ENCODE peak calls at places on chromosomes 7 and 10, in nine cellular contexts. V is H4; K is effector memory CD8-positive, alpha-beta T cell; Z is Caki2; U is RWPE2; S is EL; Q is GM23248; O is activated T-helper 1 cell treated with anti-CD3 and anti-CD28 coated beads, Interleukin-2, amount 50 U/mL, for 16 hours; F is T-helper 2 cell treated with Interferon-gamma antibody and Interleukin-4, amounts not matched to agents 5 μg/mL and 100 μg/mL, for 36 hours. J is an unnamed sample.

GRCh38 chr10:85983051-85983450 is 383.5 kb downstream of the GRID1 start:
- DNase-seq in V (no peak), K (no peak), Z (no peak), U (no peak), S (no peak), Q (no peak), O (no peak), F (no peak), J (no peak)

GRCh38 chr7:21500117-21500516 is 42.7 kb upstream of the DNAH11 start:
- DNase-seq in V (no peak), K (no peak), Z (no peak), U (no peak), S (no peak), Q (no peak), O (no peak), F (no peak), J (no peak)

GRCh38 chr10:57579926-57580325 is 687.8 kb downstream of the IPMK start:
- DNase-seq in V (peak; percentile 5), K (no peak), Z (peak; percentile 48), U (no peak), S (peak; percentile 40), Q (peak; percentile 37), O (no peak), F (no peak), J (peak; percentile 1)

GRCh38 chr10:74113546-74113945 is 37.1 kb downstream of the AP3M1 start:
- DNase-seq in V (no peak), K (no peak), Z (no peak), U (no peak), S (peak; percentile 65), Q (peak; percentile 62), O (no peak), F (no peak), J (no peak)

GRCh38 chr10:79127151-79127961 is 58.6 kb downstream of the ZMIZ1 start:
- DNase-seq in V (peak; percentile 72), K (no peak), Z (peak; percentile 41), U (peak; percentile 83), S (peak; percentile 72), Q (peak; percentile 92), O (no peak), F (no peak), J (peak; percentile 95)

GRCh38 chr7:158394936-158395335 is 192.7 kb downstream of the PTPRN2 start:
- DNase-seq in V (no peak), K (peak; percentile 15), Z (no peak), U (no peak), S (no peak), Q (no peak), O (no peak), F (no peak), J (peak; percentile 73)

GRCh38 chr10:3681642-3682554 is 103.1 kb downstream of the KLF6 start:
- DNase-seq in V (no peak), K (no peak), Z (no peak), U (no peak), S (no peak), Q (peak; percentile 47), O (no peak), F (no peak), J (no peak)

GRCh38 chr10:34764347-34764991 is 50.6 kb downstream of the PARD3 start:
- DNase-seq in V (no peak), K (no peak), Z (no peak), U (no peak), S (no peak), Q (no peak), O (no peak), F (no peak), J (no peak)

GRCh38 chr7:87359366-87359765 is 13.9 kb downstream of the CROT start:
- DNase-seq in V (no peak), K (no peak), Z (no peak), U (no peak), S (peak; percentile 56), Q (peak; percentile 81), O (no peak), F (no peak), J (no peak)

GRCh38 chr10:59774451-59774850 is 21.2 kb upstream of the MRLN start:
- DNase-seq in V (no peak), K (no peak), Z (no peak), U (no peak), S (no peak), Q (no peak), O (no peak), F (no peak), J (no peak)

GRCh38 chr10:25758511-25758910 is 175.5 kb upstream of the MYO3A start:
- DNase-seq in V (no peak), K (no peak), Z (no peak), U (no peak), S (no peak), Q (no peak), O (no peak), F (no peak), J (no peak)

GRCh38 chr7:116752305-116753074 is 80.5 kb downstream of the MET start:
- DNase-seq in V (no peak), K (no peak), Z (no peak), U (no peak), S (no peak), Q (no peak), O (no peak), F (no peak), J (no peak)

GRCh38 chr7:69553190-69553589 is 45.1 kb upstream of the AUTS2 start:
- DNase-seq in V (no peak), K (no peak), Z (no peak), U (no peak), S (no peak), Q (no peak), O (no peak), F (no peak), J (no peak)

J was measured in HuH-7.5.